ENCODE peak calls at places on chromosome 14, in five cellular contexts. Z, B, F, A and P are unnamed samples. For H3K27me3, the result is how much of the 10 kb centered on the place peaks cover.

GRCh38 chr14:94907626-94908261 is 137.8 kb upstream of the GSC start:
- DNase-seq in B (no peak), A (no peak), Z (no peak), F (no peak), P (no peak)

GRCh38 chr14:53389207-53389606 is 236.1 kb upstream of the DDHD1 start:
- DNase-seq in A (no peak), Z (no peak), B (no peak), F (no peak), P (no peak)

GRCh38 chr14:44940944-44941343 is 20.8 kb downstream of the KLHL28 start:
- DNase-seq in B (no peak), F (no peak), Z (no peak), A (no peak), P (no peak)

GRCh38 chr14:86363047-86363446 is 833.1 kb downstream of the FLRT2 start:
- DNase-seq in Z (no peak), F (no peak), B (no peak), A (no peak), P (no peak)

GRCh38 chr14:55911794-55912193 is 206.4 kb upstream of the PELI2 start:
- DNase-seq in Z (no peak), F (no peak), B (no peak), A (no peak), P (no peak)

GRCh38 chr14:73909681-73910080 is 23.0 kb downstream of the ZNF410 start:
- DNase-seq in F (peak), B (no peak), A (no peak), Z (no peak), P (no peak)

GRCh38 chr14:51614707-51615106 is 37.0 kb upstream of the FRMD6 start:
- DNase-seq in A (no peak), F (no peak), Z (no peak), B (no peak), P (no peak)

GRCh38 chr14:24673059-24673458 is 39.1 kb upstream of the GZMB start:
- DNase-seq in Z (no peak), B (no peak), A (no peak), F (no peak), P (no peak)

GRCh38 chr14:25041898-25042297 is 8.0 kb downstream of the STXBP6 start:
- DNase-seq in B (no peak), F (no peak), Z (no peak), A (no peak), P (peak)

GRCh38 chr14:94548131-94548998 is 12.9 kb upstream of the SERPINA4 start:
- DNase-seq in F (no peak), Z (no peak), B (no peak), A (no peak), P (no peak)

GRCh38 chr14:39175445-39176262 is 600 bp downstream of the PNN start:
- DNase-seq in A (no peak), B (no peak), Z (peak), F (no peak), P (no peak)

GRCh38 chr14:53850714-53851296 is 105.8 kb downstream of the BMP4 start:
- DNase-seq in B (no peak), Z (no peak), F (no peak), A (peak), P (no peak)

GRCh38 chr14:30621354-30621953 is 665 bp upstream of the SCFD1 start:
- DNase-seq in Z (no peak), A (no peak), F (no peak), B (peak), P (no peak)

GRCh38 chr14:31992051-31992450 is 85.1 kb upstream of the ARHGAP5 start:
- DNase-seq in Z (no peak), F (peak), A (peak), B (no peak), P (no peak)

GRCh38 chr14:71317385-71318096 is 410.3 kb downstream of the PCNX1 start:
- DNase-seq in F (no peak), B (no peak), Z (no peak), A (no peak), P (no peak)

GRCh38 chr14:23951590-23952143 is 1.9 kb upstream of the DHRS4 start:
- DNase-seq in A (no peak), F (no peak), Z (no peak), B (no peak), P (no peak)

GRCh38 chr14:33754264-33754663 is 196.6 kb downstream of the EGLN3 start:
- DNase-seq in F (no peak), B (no peak), Z (no peak), A (no peak), P (no peak)

GRCh38 chr14:78902010-78902623 is 731.9 kb downstream of the NRXN3 start:
- DNase-seq in B (no peak), A (no peak), Z (no peak), F (no peak), P (peak)

GRCh38 chr14:34692348-34692747 is 22.0 kb downstream of the CFL2 start:
- DNase-seq in F (no peak), A (no peak), B (no peak), Z (no peak), P (no peak)

GRCh38 chr14:79643132-79643531 is 568.2 kb downstream of the DIO2 start:
- DNase-seq in B (no peak), F (no peak), Z (no peak), A (no peak), P (no peak)

GRCh38 chr14:98077176-98077575 is 1194.8 kb downstream of the BCL11B start:
- DNase-seq in Z (no peak), B (no peak), F (no peak), A (no peak), P (no peak)

GRCh38 chr14:106204063-106204462 is 677.7 kb downstream of the TMEM121 start:
- DNase-seq in B (no peak), F (no peak), A (no peak), Z (no peak), P (no peak)

GRCh38 chr14:54241517-54241916 is 155.3 kb upstream of the CDKN3 start:
- DNase-seq in B (no peak), Z (no peak), A (no peak), F (no peak), P (no peak)

GRCh38 chr14:77000340-77001235 is 27.9 kb downstream of the IRF2BPL start:
- DNase-seq in A (no peak), B (no peak), Z (no peak), F (no peak), P (peak)

GRCh38 chr14:105317546-105317945 is 3.0 kb downstream of the PACS2 start:
- DNase-seq in F (no peak), Z (no peak), A (no peak), B (no peak), P (no peak)

GRCh38 chr14:91149462-91149861 is 35.6 kb downstream of the DGLUCY start:
- DNase-seq in F (peak), B (no peak), Z (peak), A (peak), P (peak)
- TF ChIP-seq CTCF in F (no peak), B (no peak), Z (no peak), A (no peak), P (no peak)

GRCh38 chr14:99273724-99274345 is 1.8 kb upstream of the BCL11B start:
- DNase-seq in A (no peak), B (no peak), F (no peak), Z (no peak), P (no peak)

GRCh38 chr14:99271951-99272668 is at the start of gene BCL11B:
- DNase-seq in F (no peak), B (peak), Z (peak), A (no peak), P (peak)

GRCh38 chr14:99272669-99273024 is 650 bp upstream of the BCL11B start:
- DNase-seq in F (no peak), A (no peak), Z (no peak), B (no peak), P (no peak)

GRCh38 chr14:99274346-99275221 is 2.6 kb upstream of the BCL11B start:
- DNase-seq in A (no peak), B (no peak), Z (no peak), F (no peak), P (peak)

DNA sequence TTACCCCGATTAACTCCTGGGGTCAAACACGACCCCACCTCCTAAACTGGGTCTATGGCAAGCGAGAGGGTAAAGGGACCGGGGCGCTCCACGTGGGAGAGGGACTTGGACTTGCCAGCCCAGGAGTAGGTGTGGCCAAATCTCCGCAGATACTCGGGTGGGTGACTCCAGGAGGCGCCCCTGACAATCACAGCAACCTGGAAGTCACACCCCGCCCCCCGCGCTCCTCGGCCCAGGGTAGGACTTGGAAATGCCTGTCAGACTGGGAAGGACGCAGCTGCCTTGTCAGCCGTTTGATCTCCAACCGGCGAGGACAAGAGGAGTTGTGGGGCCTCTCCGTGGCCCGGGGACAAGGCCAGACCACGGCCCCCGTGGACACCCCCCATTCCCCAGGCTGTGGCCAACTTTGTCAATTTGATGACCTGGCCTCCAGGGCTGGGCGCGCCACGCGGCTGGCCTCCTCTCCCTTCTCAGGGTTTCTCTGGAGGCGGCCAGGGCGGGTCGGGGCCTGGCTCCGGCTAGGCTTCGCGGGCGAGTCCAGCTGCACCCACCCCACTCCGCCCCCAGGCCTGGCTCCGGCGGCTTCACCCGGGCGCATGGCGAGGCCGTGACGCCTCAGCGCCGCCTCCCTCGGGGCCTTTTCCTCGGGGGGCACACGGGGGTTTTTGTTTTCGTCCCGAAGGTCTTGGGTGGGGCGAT is 1.2 kb upstream of the BCL11B start:
- DNase-seq in Z (no peak), A (no peak), F (no peak), B (no peak), P (no peak)
- H3K27me3 ChIP-seq in Z (under half), A (under half), F (under half), B (half or more), P (under half)

GRCh38 chr14:67529947-67530935 is 2.8 kb upstream of the PLEKHH1 start:
- DNase-seq in F (no peak), B (no peak), A (no peak), Z (no peak), P (no peak)

GRCh38 chr14:67536087-67536486 is 3.0 kb downstream of the PLEKHH1 start:
- DNase-seq in F (no peak), A (no peak), Z (no peak), B (no peak), P (no peak)

GRCh38 chr14:67532606-67532997 is 488 bp upstream of the PLEKHH1 start:
- DNase-seq in F (no peak), Z (no peak), A (no peak), B (no peak), P (no peak)

GRCh38 chr14:67533754-67534085 is 630 bp downstream of the PLEKHH1 start:
- DNase-seq in Z (no peak), B (no peak), A (no peak), F (no peak), P (no peak)

DNA sequence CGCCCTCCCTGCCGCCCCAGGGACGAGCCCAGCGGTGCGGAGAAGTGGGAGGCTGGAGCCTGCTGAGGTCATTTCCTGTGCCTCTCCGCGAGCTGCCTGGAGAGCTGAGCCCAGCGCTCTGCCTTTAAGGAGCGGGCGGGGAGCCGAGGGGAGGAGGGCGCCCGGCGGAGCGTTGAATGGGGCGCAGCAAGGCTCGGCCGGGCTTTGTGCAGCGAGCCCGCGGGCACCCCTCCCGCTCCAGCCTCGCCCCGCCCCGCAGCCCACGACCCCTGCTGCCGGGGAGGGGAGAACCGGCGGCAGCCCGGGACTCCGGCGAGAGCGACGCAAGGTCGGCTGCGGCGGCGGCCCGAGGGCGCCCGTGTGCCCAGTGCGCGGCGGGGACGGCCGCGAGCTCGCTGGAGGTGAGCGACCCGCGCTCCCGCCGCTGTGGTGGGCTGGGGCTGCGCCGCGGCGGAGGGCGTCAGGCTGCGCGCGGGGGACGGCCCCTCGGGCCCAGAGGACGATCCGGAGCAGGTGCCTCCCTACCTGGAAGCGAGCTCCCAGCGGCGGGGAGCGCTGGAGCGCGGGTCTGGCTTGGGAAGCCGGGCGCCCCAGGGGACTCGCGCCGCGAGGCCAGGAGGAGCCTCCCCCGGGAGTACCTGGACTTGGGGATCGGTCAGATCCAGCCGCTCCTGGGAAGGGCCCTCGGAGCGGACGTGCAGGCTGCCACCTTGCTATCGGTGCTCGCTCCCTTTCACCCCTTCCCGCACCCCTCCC is at the start of gene PLEKHH1:
- DNase-seq in F (peak), Z (peak), B (no peak), A (no peak), P (peak)
- TF ChIP-seq CTCF in F (no peak), Z (no peak), B (no peak), A (no peak), P (no peak)

DNA sequence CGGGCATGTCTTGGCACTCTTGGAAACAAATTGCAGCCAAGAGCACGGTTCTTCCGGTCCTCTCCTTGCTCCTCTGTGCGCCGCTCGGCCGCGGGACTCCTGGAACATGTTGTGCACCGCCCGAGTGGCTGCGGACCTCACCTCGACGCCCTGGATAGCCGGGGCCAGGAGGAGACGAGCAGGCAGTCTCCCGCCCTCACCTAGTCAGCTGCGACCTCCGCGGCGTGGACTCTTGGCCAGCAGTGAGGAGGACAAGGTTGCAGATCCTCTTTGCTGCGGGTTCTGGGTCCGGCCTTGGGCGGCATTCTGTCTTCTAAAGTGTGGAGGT is 6.6 kb upstream of the PAX9 start:
- DNase-seq in A (no peak), Z (no peak), F (no peak), B (no peak), P (no peak)
- H3K27me3 ChIP-seq in A (half or more), Z (under half), F (half or more), B (half or more), P (under half)

GRCh38 chr14:68219407-68219806 is 399.8 kb downstream of the RAD51B start:
- DNase-seq in A (no peak), Z (no peak), F (no peak), B (no peak), P (no peak)
- TF ChIP-seq CTCF in A (no peak), Z (no peak), F (no peak), B (no peak), P (no peak)

GRCh38 chr14:101050901-101051490 is 147.5 kb upstream of the RTL1 start:
- DNase-seq in A (no peak), Z (no peak), B (no peak), F (no peak), P (no peak)

GRCh38 chr14:101048766-101049165 is 145.2 kb upstream of the RTL1 start:
- DNase-seq in A (no peak), B (no peak), F (no peak), Z (no peak), P (no peak)

GRCh38 chr14:101047326-101047725 is 143.8 kb upstream of the RTL1 start:
- DNase-seq in Z (no peak), A (no peak), F (no peak), B (no peak), P (no peak)

GRCh38 chr14:101049942-101050341 is 146.4 kb upstream of the RTL1 start:
- DNase-seq in A (no peak), B (no peak), F (peak), Z (no peak), P (no peak)

DNA sequence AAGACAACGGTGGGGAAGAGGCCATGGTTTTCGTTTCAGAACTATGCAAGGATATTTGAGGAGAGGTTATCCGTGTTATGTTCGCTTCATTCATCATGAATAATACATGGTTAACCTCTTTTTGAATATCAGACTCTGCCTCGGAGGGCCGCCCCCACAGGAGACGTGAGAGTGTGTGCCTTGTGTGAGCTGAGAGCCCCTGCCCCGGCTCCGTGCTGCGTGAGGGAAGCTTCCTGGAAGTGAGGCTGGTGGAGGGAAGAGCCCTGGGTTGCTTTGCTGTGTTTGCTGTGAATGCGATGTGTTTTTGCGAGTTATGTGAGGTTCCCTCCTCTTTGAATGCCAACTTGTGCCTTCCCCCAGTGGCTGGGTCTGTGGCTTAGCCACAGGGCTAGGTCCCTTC is 146.0 kb upstream of the RTL1 start:
- DNase-seq in F (no peak), Z (no peak), B (no peak), A (no peak), P (no peak)
- H3K27me3 ChIP-seq in F (under half), Z (under half), B (under half), A (under half), P (under half)

DNA sequence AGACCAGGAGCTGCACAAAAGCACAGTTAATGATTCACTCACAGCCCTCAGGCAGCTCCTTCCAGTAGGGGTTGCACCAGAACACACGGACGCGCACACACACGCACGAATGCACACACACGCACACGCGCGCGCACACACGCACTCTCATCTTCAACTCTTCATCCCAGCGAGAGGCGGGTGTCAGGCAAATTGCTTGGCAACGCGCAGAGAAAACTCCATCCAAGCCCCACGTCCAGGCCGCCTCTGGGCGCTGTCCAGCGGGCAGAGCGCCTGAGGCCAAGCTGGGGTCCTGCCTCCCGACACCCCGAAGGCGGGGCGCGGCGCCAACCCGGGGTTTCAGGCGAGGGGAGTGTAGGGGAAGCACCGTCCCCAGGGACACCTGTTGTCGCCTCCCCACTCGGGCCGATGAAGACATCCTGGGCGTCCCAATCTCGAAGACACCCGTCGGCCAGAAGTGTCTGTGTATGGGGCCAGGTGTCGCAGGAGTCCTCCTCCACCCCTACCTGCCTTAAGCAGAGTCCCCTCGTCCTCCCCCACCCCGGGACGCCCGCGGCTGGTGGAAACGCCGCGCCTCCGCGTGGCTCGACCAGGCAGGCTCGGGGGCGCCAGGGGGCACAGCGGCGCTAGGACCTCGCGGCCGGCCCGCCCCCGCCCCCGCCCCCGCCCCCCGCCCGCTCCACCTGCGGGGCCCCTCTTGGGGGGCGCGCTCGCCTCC is 35.6 kb upstream of the STON2 start:
- DNase-seq in A (no peak), B (no peak), Z (peak), F (no peak), P (no peak)
- TF ChIP-seq CTCF in A (no peak), B (no peak), Z (no peak), F (no peak), P (no peak)

GRCh38 chr14:64873506-64874220 is 6.0 kb downstream of the SPTB start:
- DNase-seq in B (no peak), F (no peak), A (peak), Z (no peak), P (no peak)
- H3K27me3 ChIP-seq in B (under half), F (under half), A (under half), Z (under half), P (under half)

DNA sequence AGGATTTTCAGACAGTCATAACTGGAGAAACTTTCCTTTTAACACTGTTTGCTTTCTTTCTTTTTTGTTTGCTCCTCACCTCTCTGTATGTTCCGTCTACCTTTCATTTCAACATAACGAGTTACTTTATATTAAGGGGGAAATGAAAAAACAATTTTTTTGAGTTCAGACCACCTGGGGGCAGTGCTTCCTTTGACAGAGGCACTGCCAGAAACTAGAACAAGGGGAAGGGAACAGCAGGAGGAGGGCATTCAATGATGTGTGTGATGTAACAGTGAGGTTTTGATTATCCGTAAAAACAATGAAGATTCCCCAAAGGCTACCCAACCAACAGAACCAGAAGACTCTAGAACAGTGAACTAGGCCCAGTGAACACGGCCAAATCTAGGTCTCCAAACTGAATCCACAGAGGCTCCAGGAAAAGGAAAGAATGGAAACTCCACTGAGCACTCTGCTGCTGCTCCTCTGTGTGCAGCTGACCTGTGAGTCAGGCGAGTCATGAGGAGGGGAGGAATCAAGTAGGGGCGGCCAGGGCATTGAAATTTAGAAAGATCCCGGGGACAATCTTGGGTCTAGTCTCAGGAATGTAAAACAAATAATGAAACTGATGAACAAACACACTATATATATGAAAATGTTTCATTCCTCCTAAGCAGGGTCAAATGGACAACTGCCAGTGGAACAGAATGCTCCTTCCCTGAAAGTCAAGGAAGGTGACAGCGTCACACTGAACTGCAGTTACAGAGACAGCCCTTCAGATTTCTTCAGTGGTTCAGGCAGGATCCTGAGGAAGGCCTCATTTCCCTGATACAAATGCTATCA is 323.5 kb downstream of the DAD1 start:
- DNase-seq in Z (no peak), A (no peak), F (no peak), B (no peak), P (no peak)
- TF ChIP-seq CTCF in Z (no peak), A (no peak), F (no peak), B (no peak), P (no peak)